ENCODE peak calls at places on chromosomes 4 and X, in five cellular contexts. V is stromal cell of bone marrow; N is effector CD4-positive, alpha-beta T cell; G is CD4-positive, alpha-beta memory T cell; J is HT1080. L is an unnamed sample.

GRCh38 chr4:86498560-86499166 is 95.5 kb upstream of the PTPN13 start:
- DNase-seq in V (peak; percentile 40), N (no peak), G (no peak), J (peak; percentile 58), L (peak; percentile 4)

GRCh38 chr4:87542734-87543312 is 13.6 kb upstream of the SPARCL1 start:
- DNase-seq in V (no peak), N (no peak), G (no peak), J (no peak), L (no peak)

GRCh38 chr4:81572398-81572797 is 100.7 kb upstream of the RASGEF1B start:
- DNase-seq in V (no peak), N (no peak), G (no peak), J (no peak), L (no peak)

GRCh38 chrX:119502727-119503483 is 34.7 kb downstream of the SLC25A5 start:
- DNase-seq in V (peak; percentile 25), N (no peak), G (peak; percentile 44), J (peak; percentile 80), L (no peak)

GRCh38 chrX:136162827-136163427 is 15.6 kb downstream of the FHL1 start:
- DNase-seq in V (no peak), N (peak; percentile 16), G (no peak), J (peak; percentile 59), L (no peak)

GRCh38 chr4:164313899-164314298 is 440.0 kb upstream of the SMIM31 start:
- DNase-seq in V (no peak), N (no peak), G (no peak), J (no peak), L (no peak)

GRCh38 chrX:45351478-45351877 is 150.8 kb upstream of the DIPK2B start:
- DNase-seq in V (peak; percentile 35), N (no peak), G (no peak), J (peak; percentile 19), L (peak; percentile 22)

GRCh38 chrX:106391284-106391852 is 220.4 kb upstream of the RADX start:
- DNase-seq in V (no peak), N (no peak), G (no peak), J (no peak), L (no peak)

GRCh38 chrX:70664726-70665125 is 220.1 kb downstream of the DLG3 start:
- DNase-seq in V (peak; percentile 11), N (no peak), G (no peak), J (peak; percentile 7), L (no peak)

GRCh38 chr4:166274136-166274761 is 401.2 kb downstream of the TLL1 start:
- DNase-seq in V (no peak), N (no peak), G (no peak), J (peak; percentile 15), L (no peak)

GRCh38 chr4:119286377-119287002 is 35.4 kb downstream of the FABP2 start:
- DNase-seq in V (peak; percentile 71), N (peak; percentile 17), G (no peak), J (peak; percentile 47), L (no peak)

GRCh38 chr4:70721747-70722146 is at the start of gene RUFY3:
- DNase-seq in V (peak; percentile 95), N (no peak), G (no peak), J (peak; percentile 81), L (peak; percentile 89)

GRCh38 chrX:112844250-112844649 is 3.6 kb upstream of the AMOT start:
- DNase-seq in V (no peak), N (no peak), G (no peak), J (peak; percentile 33), L (no peak)

GRCh38 chr4:48939785-48940184 is 33.2 kb upstream of the OCIAD2 start:
- DNase-seq in V (peak; percentile 38), N (no peak), G (no peak), J (peak; percentile 91), L (peak; percentile 67)

GRCh38 chr4:47519239-47519883 is 34.3 kb downstream of the ATP10D start:
- DNase-seq in V (no peak), N (no peak), G (no peak), J (peak; percentile 76), L (no peak)

GRCh38 chr4:152038238-152038637 is 277.4 kb upstream of the GATB start:
- DNase-seq in V (no peak), N (no peak), G (no peak), J (no peak), L (no peak)